ENCODE peak calls at places on chromosome 1, in seven cellular contexts. One of them, this sample, is unnamed.

GRCh38 chr1:59743324-59744108 is 71.2 kb upstream of the HOOK1 start:
- DNase-seq in neural progenitor cell: no peak
- DNase-seq in mammary epithelial cell: no peak
- DNase-seq in ovary: no peak
- DNase-seq in breast epithelium: no peak
- DNase-seq in left ventricle myocardium inferior: peak; percentile 44
- DNase-seq in bronchial epithelial cell: no peak
- DNase-seq in this sample: no peak

GRCh38 chr1:170707959-170708666 is 44.2 kb downstream of the PRRX1 start:
- DNase-seq in bronchial epithelial cell: peak; percentile 99
- DNase-seq in breast epithelium: no peak
- DNase-seq in neural progenitor cell: no peak
- DNase-seq in ovary: no peak
- DNase-seq in mammary epithelial cell: peak; percentile 93
- DNase-seq in left ventricle myocardium inferior: no peak
- DNase-seq in this sample: no peak

GRCh38 chr1:174232761-174233160 is 73.4 kb downstream of the RABGAP1L start:
- DNase-seq in mammary epithelial cell: no peak
- DNase-seq in breast epithelium: no peak
- DNase-seq in bronchial epithelial cell: no peak
- DNase-seq in left ventricle myocardium inferior: no peak
- DNase-seq in ovary: no peak
- DNase-seq in neural progenitor cell: no peak
- DNase-seq in this sample: no peak

GRCh38 chr1:119735217-119735616 is 23.5 kb downstream of the PHGDH start:
- DNase-seq in neural progenitor cell: no peak
- DNase-seq in left ventricle myocardium inferior: no peak
- DNase-seq in ovary: no peak
- DNase-seq in bronchial epithelial cell: no peak
- DNase-seq in mammary epithelial cell: no peak
- DNase-seq in breast epithelium: no peak
- DNase-seq in this sample: no peak

GRCh38 chr1:200795151-200795550 is 56.5 kb downstream of the CAMSAP2 start:
- DNase-seq in mammary epithelial cell: peak; percentile 20
- DNase-seq in left ventricle myocardium inferior: no peak
- DNase-seq in bronchial epithelial cell: peak; percentile 18
- DNase-seq in ovary: no peak
- DNase-seq in breast epithelium: no peak
- DNase-seq in neural progenitor cell: no peak
- DNase-seq in this sample: no peak

GRCh38 chr1:203031467-203031866 is 5.2 kb downstream of the PPFIA4 start:
- DNase-seq in breast epithelium: no peak
- DNase-seq in mammary epithelial cell: no peak
- DNase-seq in ovary: no peak
- DNase-seq in left ventricle myocardium inferior: no peak
- DNase-seq in neural progenitor cell: no peak
- DNase-seq in bronchial epithelial cell: no peak
- DNase-seq in this sample: no peak

GRCh38 chr1:160342520-160342919 is 530 bp downstream of the COPA start:
- DNase-seq in bronchial epithelial cell: peak; percentile 14
- DNase-seq in ovary: no peak
- DNase-seq in breast epithelium: no peak
- DNase-seq in neural progenitor cell: peak; percentile 8
- DNase-seq in left ventricle myocardium inferior: no peak
- DNase-seq in mammary epithelial cell: peak; percentile 16
- DNase-seq in this sample: no peak

GRCh38 chr1:12166834-12167492 is at the start of gene TNFRSF1B:
- DNase-seq in breast epithelium: no peak
- DNase-seq in bronchial epithelial cell: no peak
- DNase-seq in neural progenitor cell: peak; percentile 83
- DNase-seq in mammary epithelial cell: peak; percentile 9
- DNase-seq in ovary: peak; percentile 74
- DNase-seq in left ventricle myocardium inferior: peak; percentile 77
- DNase-seq in this sample: no peak

GRCh38 chr1:148289647-148290046 is 137.6 kb upstream of the NBPF11 start:
- DNase-seq in mammary epithelial cell: no peak
- DNase-seq in bronchial epithelial cell: no peak
- DNase-seq in breast epithelium: no peak
- DNase-seq in left ventricle myocardium inferior: no peak
- DNase-seq in neural progenitor cell: no peak
- DNase-seq in ovary: no peak
- DNase-seq in this sample: no peak

GRCh38 chr1:169509354-169509753 is 23.6 kb upstream of the SLC19A2 start:
- DNase-seq in left ventricle myocardium inferior: no peak
- DNase-seq in mammary epithelial cell: no peak
- DNase-seq in bronchial epithelial cell: no peak
- DNase-seq in neural progenitor cell: no peak
- DNase-seq in breast epithelium: no peak
- DNase-seq in ovary: no peak
- DNase-seq in this sample: no peak

GRCh38 chr1:151005729-151006330 is 872 bp downstream of the MINDY1 start:
- DNase-seq in breast epithelium: no peak
- DNase-seq in mammary epithelial cell: peak; percentile 24
- DNase-seq in neural progenitor cell: no peak
- DNase-seq in ovary: no peak
- DNase-seq in bronchial epithelial cell: no peak
- DNase-seq in left ventricle myocardium inferior: no peak
- DNase-seq in this sample: no peak

GRCh38 chr1:194959795-194960194 is 1648.4 kb downstream of the KCNT2 start:
- DNase-seq in left ventricle myocardium inferior: no peak
- DNase-seq in breast epithelium: no peak
- DNase-seq in neural progenitor cell: no peak
- DNase-seq in bronchial epithelial cell: no peak
- DNase-seq in mammary epithelial cell: no peak
- DNase-seq in ovary: no peak
- DNase-seq in this sample: no peak

GRCh38 chr1:170290971-170291370 is 145.2 kb downstream of the NTMT2 start:
- DNase-seq in bronchial epithelial cell: no peak
- DNase-seq in breast epithelium: no peak
- DNase-seq in neural progenitor cell: no peak
- DNase-seq in mammary epithelial cell: no peak
- DNase-seq in left ventricle myocardium inferior: no peak
- DNase-seq in ovary: no peak
- DNase-seq in this sample: no peak

DNA sequence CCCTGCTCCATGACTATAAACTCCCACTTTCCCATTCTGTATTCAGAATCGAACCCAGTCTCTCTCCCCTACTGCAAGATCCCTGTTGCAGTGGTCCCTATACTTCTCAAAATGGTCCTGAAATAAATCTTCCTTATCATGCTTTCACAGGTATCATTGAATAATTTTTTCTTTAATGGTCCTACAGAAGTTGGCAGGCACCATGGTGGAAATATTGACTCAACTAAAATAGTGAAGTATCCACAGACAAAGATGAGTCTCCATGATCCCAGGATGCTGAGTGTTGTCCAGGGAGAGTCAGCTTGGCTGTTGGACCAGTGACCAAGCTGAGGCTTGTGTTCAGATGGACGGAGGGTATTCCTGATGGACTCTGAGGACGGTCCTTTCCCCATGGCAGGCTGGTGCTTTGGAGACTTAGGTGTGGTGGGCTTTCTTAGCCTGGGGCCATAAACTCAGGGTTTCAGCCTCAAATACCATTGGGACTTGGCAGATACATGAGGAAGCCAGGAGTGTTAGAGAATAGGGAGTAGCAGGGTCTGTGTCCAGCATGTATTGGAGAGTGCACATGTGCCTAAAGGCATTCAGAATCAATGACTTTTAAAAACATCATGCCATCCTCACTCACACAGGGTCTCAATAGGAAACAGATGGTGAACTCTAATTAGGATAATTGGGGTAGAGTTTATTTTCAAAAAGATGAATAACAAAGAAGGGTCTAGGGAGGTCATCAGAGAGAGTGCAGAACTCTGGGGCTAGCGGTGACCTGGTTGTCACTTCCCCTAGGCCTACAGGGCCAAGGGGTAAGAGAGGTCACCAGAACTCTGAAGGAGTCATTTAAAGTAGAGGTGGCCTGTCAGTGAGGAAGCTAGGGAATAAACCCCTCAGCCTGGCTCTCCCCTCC is 19.8 kb downstream of the TINAGL1 start:
- DNase-seq in breast epithelium: peak; percentile 14
- DNase-seq in bronchial epithelial cell: no peak
- DNase-seq in neural progenitor cell: no peak
- DNase-seq in mammary epithelial cell: no peak
- DNase-seq in left ventricle myocardium inferior: no peak
- DNase-seq in ovary: no peak
- DNase-seq in this sample: no peak
- H3K36me3 ChIP-seq in breast epithelium: no peaks in the 10 kb centered on the region
- H3K36me3 ChIP-seq in bronchial epithelial cell: no peaks in the 10 kb centered on the region
- H3K36me3 ChIP-seq in neural progenitor cell: no peaks in the 10 kb centered on the region
- H3K36me3 ChIP-seq in mammary epithelial cell: no peaks in the 10 kb centered on the region
- H3K36me3 ChIP-seq in left ventricle myocardium inferior: no peaks in the 10 kb centered on the region
- H3K36me3 ChIP-seq in ovary: no peaks in the 10 kb centered on the region
- H3K36me3 ChIP-seq in this sample: no peaks in the 10 kb centered on the region

DNA sequence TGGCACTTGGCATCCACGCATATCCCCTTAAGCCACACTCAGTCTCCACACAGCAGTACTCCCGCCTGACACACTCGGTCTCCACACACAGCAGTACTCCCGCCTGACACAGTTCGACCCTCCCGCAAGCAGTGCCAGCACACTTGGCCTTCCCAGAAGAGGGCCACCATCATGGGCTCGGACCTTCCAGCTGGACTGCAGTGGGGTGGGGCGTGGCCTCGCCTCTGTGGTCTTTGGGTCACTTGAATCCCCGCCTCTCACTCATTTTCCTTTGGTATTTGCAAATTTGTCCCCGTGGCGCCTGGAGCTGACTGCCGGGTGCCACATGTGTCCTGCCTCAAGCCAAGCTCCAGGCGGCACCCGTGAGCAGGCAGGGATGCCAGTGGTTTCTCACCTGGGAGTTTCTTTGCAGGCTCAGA is 63.7 kb downstream of the FAAP20 start:
- DNase-seq in left ventricle myocardium inferior: peak; percentile 9
- DNase-seq in breast epithelium: no peak
- DNase-seq in ovary: no peak
- DNase-seq in neural progenitor cell: no peak
- DNase-seq in bronchial epithelial cell: no peak
- DNase-seq in mammary epithelial cell: no peak
- DNase-seq in this sample: no peak
- TF ChIP-seq CTCF in left ventricle myocardium inferior: no peak
- TF ChIP-seq CTCF in breast epithelium: no peak
- TF ChIP-seq CTCF in ovary: no peak
- TF ChIP-seq CTCF in neural progenitor cell: no peak
- TF ChIP-seq CTCF in bronchial epithelial cell: no peak
- TF ChIP-seq CTCF in mammary epithelial cell: no peak
- TF ChIP-seq CTCF in this sample: no peak

DNA sequence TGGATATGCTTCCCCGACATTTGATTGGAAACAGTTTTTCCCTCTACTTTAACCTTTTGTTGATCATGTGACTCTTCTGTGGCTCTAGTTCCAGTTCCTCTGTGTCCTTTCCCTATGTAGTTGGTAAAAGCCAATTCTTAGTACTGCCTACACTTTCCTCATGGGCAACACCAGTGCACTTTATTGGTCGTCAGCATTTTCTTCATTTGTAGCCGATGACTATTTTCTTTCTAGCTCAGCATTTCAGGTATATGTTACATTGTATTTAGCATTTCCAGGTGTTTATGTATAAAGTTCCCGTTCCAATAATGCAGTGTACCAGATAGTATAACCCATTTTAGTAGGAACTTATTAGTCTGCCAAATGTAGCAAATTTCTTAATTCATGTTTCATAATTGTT is 27.6 kb upstream of the B3GALT2 start:
- DNase-seq in bronchial epithelial cell: no peak
- DNase-seq in breast epithelium: no peak
- DNase-seq in left ventricle myocardium inferior: no peak
- DNase-seq in ovary: no peak
- DNase-seq in neural progenitor cell: no peak
- DNase-seq in mammary epithelial cell: no peak
- DNase-seq in this sample: no peak
- H3K36me3 ChIP-seq in bronchial epithelial cell: no peaks in the 10 kb centered on the region
- H3K36me3 ChIP-seq in breast epithelium: no peaks in the 10 kb centered on the region
- H3K36me3 ChIP-seq in left ventricle myocardium inferior: peaks cover 15% of the 10 kb centered on the region
- H3K36me3 ChIP-seq in ovary: no peaks in the 10 kb centered on the region
- H3K36me3 ChIP-seq in neural progenitor cell: peaks cover 9% of the 10 kb centered on the region
- H3K36me3 ChIP-seq in mammary epithelial cell: peaks cover 7% of the 10 kb centered on the region
- H3K36me3 ChIP-seq in this sample: peaks cover 7% of the 10 kb centered on the region

GRCh38 chr1:110393286-110393685 is 2.5 kb upstream of the SLC16A4 start:
- DNase-seq in ovary: no peak
- DNase-seq in neural progenitor cell: no peak
- DNase-seq in mammary epithelial cell: no peak
- DNase-seq in breast epithelium: no peak
- DNase-seq in bronchial epithelial cell: no peak
- DNase-seq in left ventricle myocardium inferior: no peak
- DNase-seq in this sample: no peak

GRCh38 chr1:110390096-110390495 is 730 bp downstream of the SLC16A4 start:
- DNase-seq in breast epithelium: peak; percentile 68
- DNase-seq in left ventricle myocardium inferior: peak; percentile 24
- DNase-seq in bronchial epithelial cell: peak; percentile 83
- DNase-seq in mammary epithelial cell: peak; percentile 76
- DNase-seq in neural progenitor cell: peak; percentile 3
- DNase-seq in ovary: peak; percentile 75
- DNase-seq in this sample: no peak

GRCh38 chr1:110390692-110391232 is at the start of gene SLC16A4:
- DNase-seq in neural progenitor cell: peak; percentile 25
- DNase-seq in bronchial epithelial cell: peak; percentile 75
- DNase-seq in breast epithelium: peak; percentile 56
- DNase-seq in mammary epithelial cell: peak; percentile 80
- DNase-seq in ovary: peak; percentile 51
- DNase-seq in left ventricle myocardium inferior: no peak
- DNase-seq in this sample: no peak

DNA sequence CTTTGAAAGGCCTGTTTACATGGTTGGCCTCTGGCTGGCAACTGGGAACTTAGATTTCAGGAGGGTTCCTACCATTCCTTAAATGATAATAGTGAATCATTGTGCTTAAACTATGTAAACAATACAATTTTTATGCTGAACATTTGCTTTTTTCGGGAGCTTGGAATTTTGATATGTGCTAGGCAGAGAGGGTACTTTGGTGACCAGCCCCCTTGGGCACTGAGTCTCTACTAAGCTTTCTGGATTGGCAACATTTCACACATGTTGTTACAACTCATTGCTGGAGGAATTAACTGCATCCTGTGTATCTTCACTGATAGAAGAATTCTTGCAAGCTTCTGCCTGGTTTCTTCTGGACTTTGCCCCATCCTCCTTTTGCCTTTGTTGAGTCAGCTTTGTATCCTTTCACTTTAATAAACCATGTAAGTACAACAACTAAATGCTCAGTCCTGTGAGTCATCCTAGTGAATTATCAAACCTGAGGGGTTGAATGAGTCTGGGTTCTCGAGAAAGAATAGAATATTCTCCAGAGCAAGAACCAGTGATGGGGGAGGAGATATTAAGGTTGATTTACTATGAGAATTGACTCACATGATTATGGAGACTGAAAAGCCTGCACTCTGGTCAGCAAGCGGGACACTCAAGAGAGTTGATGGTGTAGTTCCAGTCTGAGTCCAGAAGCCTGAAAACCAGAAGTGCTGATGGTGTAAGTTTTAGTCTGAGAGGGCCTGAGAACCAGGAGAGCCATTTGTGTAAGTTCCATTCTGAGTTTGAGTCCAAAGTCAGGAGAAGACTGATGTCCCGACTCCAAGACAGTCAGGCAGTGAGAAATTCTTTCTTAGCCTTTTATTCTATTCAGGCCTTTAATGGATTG is 3.1 kb upstream of the SLC16A4 start:
- DNase-seq in breast epithelium: no peak
- DNase-seq in mammary epithelial cell: peak; percentile 79
- DNase-seq in ovary: no peak
- DNase-seq in bronchial epithelial cell: peak; percentile 84
- DNase-seq in neural progenitor cell: no peak
- DNase-seq in left ventricle myocardium inferior: no peak
- DNase-seq in this sample: no peak
- TF ChIP-seq CTCF in breast epithelium: no peak
- TF ChIP-seq CTCF in mammary epithelial cell: no peak
- TF ChIP-seq CTCF in ovary: no peak
- TF ChIP-seq CTCF in bronchial epithelial cell: no peak
- TF ChIP-seq CTCF in neural progenitor cell: no peak
- TF ChIP-seq CTCF in left ventricle myocardium inferior: no peak
- TF ChIP-seq CTCF in this sample: no peak

This sample was measured in thoracic aorta.